ENCODE peak calls at places on chromosomes 13 and 19, in four cellular contexts. F is cardiac muscle cell, N is fibroblast of mammary gland, K is head of caudate nucleus. M is an unnamed sample.

GRCh38 chr19:50933640-50934039 is 19.2 kb downstream of the KLK5 start:
- DNase-seq in F (peak), K (no peak), N (peak), M (no peak)

GRCh38 chr19:13060233-13060963 is 42.3 kb downstream of the LYL1 start:
- DNase-seq in K (no peak), F (peak), N (peak), M (no peak)

GRCh38 chr13:41544824-41545707 is 87.7 kb downstream of the RGCC start:
- DNase-seq in N (no peak), K (no peak), F (no peak), M (no peak)

GRCh38 chr19:56477429-56478338 is 539 bp upstream of the ZNF667 start:
- DNase-seq in N (peak), F (peak), K (peak), M (no peak)

GRCh38 chr13:40517486-40518311 is 148.7 kb downstream of the FOXO1 start:
- DNase-seq in N (no peak), K (no peak), F (no peak), M (no peak)

GRCh38 chr19:35663981-35664380 is 2.3 kb upstream of the UPK1A start:
- DNase-seq in N (no peak), K (no peak), F (no peak), M (no peak)

GRCh38 chr13:80716610-80717081 is 375.7 kb upstream of the SPRY2 start:
- DNase-seq in N (peak), K (no peak), F (peak), M (no peak)

GRCh38 chr13:83824561-83824960 is 57.7 kb downstream of the SLITRK1 start:
- DNase-seq in F (no peak), K (no peak), N (no peak), M (no peak)

GRCh38 chr19:47133021-47133471 is 2.4 kb downstream of the SAE1 start:
- DNase-seq in K (no peak), F (no peak), N (no peak), M (no peak)

GRCh38 chr13:39712626-39713025 is 57.2 kb downstream of the COG6 start:
- DNase-seq in N (no peak), K (no peak), F (no peak), M (no peak)

GRCh38 chr13:30143671-30144400 is 163.5 kb downstream of the KATNAL1 start:
- DNase-seq in N (peak), F (peak), K (no peak), M (no peak)